ENCODE peak calls at places on chromosomes 12 and 14, in nine cellular contexts. G is activated B cell treated with CpG ODN at 0.5 μM for 24 hours; N is retinal pigment epithelial cell; Y is AG09309; A is CD4-positive, alpha-beta T cell; R is heart right ventricle; X is GM06990; F is GM13977; K is OCI-LY7. B is an unnamed sample.

GRCh38 chr12:10716704-10717315 is 6.3 kb downstream of the YBX3 start:
- DNase-seq in G (no peak), N (peak; percentile 74), Y (peak; percentile 70), A (no peak), R (peak; percentile 67), X (no peak), F (no peak), K (no peak), B (no peak)

GRCh38 chr12:108649668-108650067 is 16.0 kb upstream of the SELPLG start:
- DNase-seq in G (no peak), N (no peak), Y (peak; percentile 58), A (no peak), R (no peak), X (no peak), F (no peak), K (no peak), B (no peak)

GRCh38 chr12:12684375-12685106 is 11.4 kb downstream of the GPR19 start:
- DNase-seq in G (no peak), N (no peak), Y (no peak), A (no peak), R (no peak), X (no peak), F (no peak), K (peak; percentile 17), B (no peak)

GRCh38 chr14:99136401-99136800 is 135.6 kb downstream of the BCL11B start:
- DNase-seq in G (no peak), N (no peak), Y (no peak), A (no peak), R (no peak), X (no peak), F (no peak), K (no peak), B (no peak)

GRCh38 chr12:67141405-67142018 is 127.6 kb upstream of the CAND1 start:
- DNase-seq in G (no peak), N (no peak), Y (no peak), A (no peak), R (no peak), X (no peak), F (no peak), K (no peak), B (no peak)

GRCh38 chr12:71277866-71278265 is 120.1 kb upstream of the TSPAN8 start:
- DNase-seq in G (no peak), N (no peak), Y (no peak), A (no peak), R (no peak), X (no peak), F (no peak), K (no peak), B (no peak)

GRCh38 chr14:100735271-100735670 is 8.6 kb downstream of the DLK1 start:
- DNase-seq in G (no peak), N (no peak), Y (no peak), A (no peak), R (no peak), X (no peak), F (no peak), K (no peak), B (no peak)

GRCh38 chr12:104490850-104491249 is 34.1 kb downstream of the CHST11 start:
- DNase-seq in G (no peak), N (no peak), Y (no peak), A (no peak), R (no peak), X (no peak), F (no peak), K (peak; percentile 71), B (no peak)

GRCh38 chr14:71714225-71714624 is 218.0 kb upstream of the RGS6 start:
- DNase-seq in G (no peak), N (peak; percentile 87), Y (peak; percentile 93), A (no peak), R (no peak), X (no peak), F (no peak), K (no peak), B (no peak)

GRCh38 chr12:12239127-12239526 is 27.7 kb downstream of the LRP6 start:
- DNase-seq in G (no peak), N (no peak), Y (no peak), A (no peak), R (no peak), X (no peak), F (no peak), K (no peak), B (no peak)

GRCh38 chr14:54823757-54824549 is 78.7 kb downstream of the GCH1 start:
- DNase-seq in G (no peak), N (no peak), Y (no peak), A (no peak), R (no peak), X (no peak), F (no peak), K (no peak), B (no peak)

GRCh38 chr14:26332966-26333365 is 264.9 kb downstream of the NOVA1 start:
- DNase-seq in G (no peak), N (no peak), Y (no peak), A (no peak), R (no peak), X (no peak), F (no peak), K (no peak), B (no peak)

GRCh38 chr12:118125743-118126118 is 10.2 kb upstream of the PEBP1 start:
- DNase-seq in G (no peak), N (no peak), Y (no peak), A (no peak), R (no peak), X (no peak), F (no peak), K (no peak), B (no peak)

GRCh38 chr12:62856454-62856853 is 78.5 kb downstream of the PPM1H start:
- DNase-seq in G (no peak), N (no peak), Y (no peak), A (no peak), R (no peak), X (no peak), F (no peak), K (no peak), B (no peak)

GRCh38 chr12:108700833-108701450 is 30.4 kb downstream of the CORO1C start:
- DNase-seq in G (no peak), N (no peak), Y (no peak), A (no peak), R (no peak), X (no peak), F (no peak), K (no peak), B (no peak)

GRCh38 chr12:24595652-24596235 is 353.2 kb downstream of the BCAT1 start:
- DNase-seq in G (no peak), N (peak; percentile 5), Y (no peak), A (no peak), R (no peak), X (no peak), F (no peak), K (peak; percentile 24), B (no peak)

GRCh38 chr14:79415726-79416125 is 795.6 kb downstream of the DIO2 start:
- DNase-seq in G (no peak), N (no peak), Y (no peak), A (no peak), R (no peak), X (no peak), F (no peak), K (no peak), B (no peak)

GRCh38 chr12:27844427-27845090 is 64.5 kb upstream of the MANSC4 start:
- DNase-seq in G (no peak), N (peak; percentile 86), Y (no peak), A (no peak), R (peak; percentile 17), X (no peak), F (no peak), K (no peak), B (no peak)

GRCh38 chr12:27841392-27841882 is 61.4 kb upstream of the MANSC4 start:
- DNase-seq in G (no peak), N (peak; percentile 33), Y (peak; percentile 16), A (no peak), R (no peak), X (no peak), F (no peak), K (no peak), B (no peak)

GRCh38 chr12:27838543-27838942 is 58.5 kb upstream of the MANSC4 start:
- DNase-seq in G (no peak), N (no peak), Y (no peak), A (no peak), R (no peak), X (no peak), F (no peak), K (no peak), B (no peak)

GRCh38 chr12:27843714-27844245 is 63.7 kb upstream of the MANSC4 start:
- DNase-seq in G (no peak), N (peak; percentile 94), Y (no peak), A (no peak), R (no peak), X (no peak), F (no peak), K (no peak), B (no peak)

GRCh38 chr12:27840229-27840999 is 60.4 kb upstream of the MANSC4 start:
- DNase-seq in G (no peak), N (no peak), Y (no peak), A (no peak), R (no peak), X (no peak), F (no peak), K (peak; percentile 8), B (no peak)
- TF ChIP-seq CTCF in G (no peak), N (peak; percentile 64), Y (peak; percentile 40), A (no peak), R (peak; percentile 20), X (peak; percentile 20), F (no peak), K (peak; percentile 59), B (no peak)

GRCh38 chr12:49518914-49519573 is 19.8 kb upstream of the KCNH3 start:
- DNase-seq in G (no peak), N (peak; percentile 32), Y (no peak), A (no peak), R (no peak), X (no peak), F (no peak), K (no peak), B (no peak)
- TF ChIP-seq CTCF in G (no peak), N (no peak), Y (no peak), A (no peak), R (no peak), X (no peak), F (no peak), K (no peak), B (no peak)

GRCh38 chr12:106149096-106149784 is 10.5 kb upstream of the NUAK1 start:
- DNase-seq in G (no peak), N (no peak), Y (no peak), A (no peak), R (no peak), X (no peak), F (no peak), K (peak; percentile 21), B (no peak)
- TF ChIP-seq CTCF in G (no peak), N (peak; percentile 77), Y (peak; percentile 70), A (peak; percentile 18), R (peak; percentile 53), X (peak; percentile 64), F (peak; percentile 27), K (peak; percentile 80), B (peak; percentile 38)

GRCh38 chr12:30965613-30965985 is 39.1 kb downstream of the TSPAN11 start:
- DNase-seq in G (no peak), N (no peak), Y (no peak), A (no peak), R (no peak), X (no peak), F (no peak), K (no peak), B (no peak)
- TF ChIP-seq CTCF in G (no peak), N (peak; percentile 52), Y (peak; percentile 27), A (no peak), R (peak; percentile 22), X (no peak), F (no peak), K (peak; percentile 15), B (no peak)

GRCh38 chr14:63308723-63309317 is 9.9 kb downstream of the GPHB5 start:
- DNase-seq in G (no peak), N (no peak), Y (no peak), A (no peak), R (no peak), X (no peak), F (peak; percentile 25), K (peak; percentile 46), B (peak; percentile 22)
- TF ChIP-seq CTCF in G (no peak), N (peak; percentile 89), Y (peak; percentile 54), A (peak; percentile 32), R (peak; percentile 40), X (peak; percentile 86), F (peak; percentile 54), K (peak; percentile 83), B (peak; percentile 45)